ENCODE peak calls at places on chromosomes 13 and 19, in four cellular contexts. One of them, this sample, is unnamed.

GRCh38 chr13:112836940-112837339 is 132.1 kb upstream of the MCF2L start:
- DNase-seq in SK-N-SH: no peak
- DNase-seq in K562: no peak
- DNase-seq in GM12878: no peak
- DNase-seq in this sample: no peak

GRCh38 chr19:52942371-52943133 is 19.3 kb upstream of the ZNF888 start:
- DNase-seq in K562: peak
- DNase-seq in SK-N-SH: peak
- DNase-seq in GM12878: peak
- DNase-seq in this sample: peak

GRCh38 chr13:109694972-109695371 is 91.4 kb downstream of the IRS2 start:
- DNase-seq in GM12878: no peak
- DNase-seq in K562: peak
- DNase-seq in SK-N-SH: no peak
- DNase-seq in this sample: peak

GRCh38 chr13:102367836-102368235 is 34.0 kb downstream of the FGF14 start:
- DNase-seq in K562: no peak
- DNase-seq in SK-N-SH: no peak
- DNase-seq in GM12878: no peak
- DNase-seq in this sample: no peak

GRCh38 chr19:40116075-40116474 is 25.3 kb upstream of the ZNF780A start:
- DNase-seq in GM12878: no peak
- DNase-seq in K562: no peak
- DNase-seq in SK-N-SH: no peak
- DNase-seq in this sample: peak

GRCh38 chr19:1874554-1875185 is 10.6 kb downstream of the ABHD17A start:
- DNase-seq in SK-N-SH: no peak
- DNase-seq in K562: peak
- DNase-seq in GM12878: no peak
- DNase-seq in this sample: no peak

GRCh38 chr13:25602206-25602605 is 230.4 kb downstream of the ATP8A2 start:
- DNase-seq in SK-N-SH: no peak
- DNase-seq in GM12878: no peak
- DNase-seq in K562: no peak
- DNase-seq in this sample: no peak

GRCh38 chr19:18802354-18802753 is 11.2 kb upstream of the COMP start:
- DNase-seq in SK-N-SH: peak
- DNase-seq in GM12878: no peak
- DNase-seq in K562: peak
- DNase-seq in this sample: peak

GRCh38 chr13:34201050-34201913 is 383.3 kb downstream of the RFC3 start:
- DNase-seq in SK-N-SH: no peak
- DNase-seq in GM12878: no peak
- DNase-seq in K562: no peak
- DNase-seq in this sample: peak

GRCh38 chr19:991174-991931 is 7.2 kb downstream of the WDR18 start:
- DNase-seq in K562: peak
- DNase-seq in SK-N-SH: peak
- DNase-seq in GM12878: no peak
- DNase-seq in this sample: no peak

GRCh38 chr13:41565221-41565620 is 107.9 kb downstream of the RGCC start:
- DNase-seq in GM12878: no peak
- DNase-seq in SK-N-SH: no peak
- DNase-seq in K562: no peak
- DNase-seq in this sample: peak

GRCh38 chr13:110497003-110497402 is 64.5 kb downstream of the RAB20 start:
- DNase-seq in K562: no peak
- DNase-seq in GM12878: no peak
- DNase-seq in SK-N-SH: no peak
- DNase-seq in this sample: no peak

GRCh38 chr13:106796280-106797047 is 228.5 kb upstream of the ARGLU1 start:
- DNase-seq in SK-N-SH: no peak
- DNase-seq in K562: no peak
- DNase-seq in GM12878: peak
- DNase-seq in this sample: no peak

GRCh38 chr19:12838182-12838890 is at the start of gene MAST1:
- DNase-seq in K562: peak
- DNase-seq in GM12878: no peak
- DNase-seq in SK-N-SH: peak
- DNase-seq in this sample: no peak

GRCh38 chr13:32267836-32268439 is 47.2 kb downstream of the ZAR1L start:
- DNase-seq in K562: peak
- DNase-seq in GM12878: no peak
- DNase-seq in SK-N-SH: no peak
- DNase-seq in this sample: no peak

GRCh38 chr13:35722438-35723060 is 246.1 kb upstream of the MAB21L1 start:
- DNase-seq in SK-N-SH: no peak
- DNase-seq in GM12878: no peak
- DNase-seq in K562: no peak
- DNase-seq in this sample: no peak

GRCh38 chr19:58395220-58395978 is at the start of gene RNF225:
- DNase-seq in K562: no peak
- DNase-seq in SK-N-SH: no peak
- DNase-seq in GM12878: no peak
- DNase-seq in this sample: no peak

GRCh38 chr13:83265279-83265678 is 617.0 kb downstream of the SLITRK1 start:
- DNase-seq in SK-N-SH: no peak
- DNase-seq in K562: no peak
- DNase-seq in GM12878: no peak
- DNase-seq in this sample: no peak

GRCh38 chr13:20721454-20722357 is 18.2 kb downstream of the IL17D start:
- DNase-seq in K562: peak
- DNase-seq in GM12878: no peak
- DNase-seq in SK-N-SH: peak
- DNase-seq in this sample: no peak

GRCh38 chr13:60397693-60398437 is 845 bp downstream of the TDRD3 start:
- DNase-seq in K562: peak
- DNase-seq in SK-N-SH: peak
- DNase-seq in GM12878: no peak
- DNase-seq in this sample: peak

GRCh38 chr19:6739884-6740588 is 556 bp downstream of the TRIP10 start:
- DNase-seq in SK-N-SH: peak
- DNase-seq in K562: peak
- DNase-seq in GM12878: no peak
- DNase-seq in this sample: no peak

GRCh38 chr13:100597253-100597652 is 8.7 kb upstream of the GGACT start:
- DNase-seq in K562: no peak
- DNase-seq in SK-N-SH: no peak
- DNase-seq in GM12878: no peak
- DNase-seq in this sample: no peak

DNA sequence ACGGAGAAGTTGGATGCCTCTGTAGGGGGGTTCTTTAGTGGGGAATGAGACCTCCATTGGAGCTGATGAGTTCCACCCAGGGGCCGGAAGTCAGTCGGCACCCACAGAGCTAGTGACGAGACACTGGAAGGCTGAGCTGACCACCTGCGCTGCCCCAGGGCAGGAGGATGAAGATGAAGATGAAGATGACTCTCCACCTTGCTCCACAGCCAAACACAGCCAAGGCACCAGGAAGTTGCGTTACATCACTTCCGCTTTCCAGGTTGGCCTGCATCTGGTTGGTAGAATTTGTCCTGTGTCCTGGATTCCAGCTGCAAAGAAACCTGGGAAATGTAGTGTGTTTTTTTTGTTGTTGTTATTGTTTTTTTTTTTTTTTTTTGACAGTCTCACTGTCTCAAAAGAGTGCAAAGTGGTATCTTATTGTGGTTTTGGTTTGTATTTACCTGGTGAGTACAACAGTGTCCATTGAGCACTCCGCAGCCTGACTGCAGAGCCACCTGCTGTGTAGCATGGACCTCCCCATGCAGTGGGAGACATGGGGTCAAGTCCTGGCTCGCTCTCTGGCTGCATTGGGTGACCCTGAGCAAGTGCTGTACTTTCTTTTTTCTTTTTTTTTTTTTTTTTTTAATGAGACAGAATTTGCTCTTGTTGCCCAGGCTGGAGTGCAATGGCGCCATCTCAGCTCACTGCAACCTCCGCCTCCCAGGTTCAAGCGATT is 1.9 kb downstream of the TBC1D17 start:
- DNase-seq in SK-N-SH: no peak
- DNase-seq in K562: no peak
- DNase-seq in GM12878: no peak
- DNase-seq in this sample: no peak
- TF ChIP-seq NFIC in SK-N-SH: no peak
- TF ChIP-seq NFIC in K562: no peak
- TF ChIP-seq NFIC in GM12878: no peak
- TF ChIP-seq NFIC in this sample: no peak

GRCh38 chr13:51811046-51811445 is 7.1 kb upstream of the DHRS12 start:
- DNase-seq in K562: no peak
- DNase-seq in SK-N-SH: no peak
- DNase-seq in GM12878: no peak
- DNase-seq in this sample: no peak
- H3K9ac ChIP-seq in K562: no peak
- H3K9ac ChIP-seq in SK-N-SH: no peak
- H3K9ac ChIP-seq in GM12878: no peak
- H3K9ac ChIP-seq in this sample: no peak

DNA sequence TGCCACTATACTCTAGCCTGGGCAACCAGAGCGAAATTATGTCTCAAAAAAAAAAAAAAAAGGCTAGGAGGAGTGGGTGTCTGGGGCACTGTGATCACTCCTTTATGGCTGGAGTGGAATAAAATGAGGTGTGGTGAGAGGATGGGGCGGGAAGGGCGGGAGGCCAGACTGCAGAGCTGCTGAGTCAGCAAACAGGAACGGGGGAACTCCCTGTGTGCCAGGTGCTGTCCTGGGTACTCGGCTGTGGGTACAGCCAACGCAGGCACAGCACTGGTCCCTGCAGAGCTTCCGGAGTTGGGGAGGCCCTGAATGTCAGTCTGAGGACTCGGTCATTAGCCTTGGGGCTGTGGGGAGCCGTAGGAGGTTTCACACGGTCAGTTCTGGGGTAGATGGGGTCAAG is 5.7 kb downstream of the PRPF31 start:
- DNase-seq in SK-N-SH: no peak
- DNase-seq in GM12878: no peak
- DNase-seq in K562: no peak
- DNase-seq in this sample: no peak
- TF ChIP-seq FOXM1 in SK-N-SH: no peak
- TF ChIP-seq FOXM1 in GM12878: no peak
- TF ChIP-seq FOXM1 in K562: no peak
- TF ChIP-seq FOXM1 in this sample: no peak

GRCh38 chr19:38507551-38508127 is 74.1 kb downstream of the RYR1 start:
- DNase-seq in GM12878: no peak
- DNase-seq in K562: no peak
- DNase-seq in SK-N-SH: no peak
- DNase-seq in this sample: no peak

GRCh38 chr19:38508507-38508906 is 75.0 kb downstream of the RYR1 start:
- DNase-seq in GM12878: no peak
- DNase-seq in K562: peak
- DNase-seq in SK-N-SH: no peak
- DNase-seq in this sample: peak

GRCh38 chr19:38505958-38506357 is 72.5 kb downstream of the RYR1 start:
- DNase-seq in GM12878: no peak
- DNase-seq in SK-N-SH: no peak
- DNase-seq in K562: no peak
- DNase-seq in this sample: no peak

GRCh38 chr19:38506375-38506722 is 72.9 kb downstream of the RYR1 start:
- DNase-seq in K562: no peak
- DNase-seq in SK-N-SH: no peak
- DNase-seq in GM12878: no peak
- DNase-seq in this sample: no peak

GRCh38 chr19:38506723-38507550 is 73.4 kb downstream of the RYR1 start:
- DNase-seq in GM12878: peak
- DNase-seq in SK-N-SH: peak
- DNase-seq in K562: peak
- DNase-seq in this sample: peak
- TF ChIP-seq NFIC in GM12878: no peak
- TF ChIP-seq NFIC in SK-N-SH: no peak
- TF ChIP-seq NFIC in K562: no peak
- TF ChIP-seq NFIC in this sample: no peak

DNA sequence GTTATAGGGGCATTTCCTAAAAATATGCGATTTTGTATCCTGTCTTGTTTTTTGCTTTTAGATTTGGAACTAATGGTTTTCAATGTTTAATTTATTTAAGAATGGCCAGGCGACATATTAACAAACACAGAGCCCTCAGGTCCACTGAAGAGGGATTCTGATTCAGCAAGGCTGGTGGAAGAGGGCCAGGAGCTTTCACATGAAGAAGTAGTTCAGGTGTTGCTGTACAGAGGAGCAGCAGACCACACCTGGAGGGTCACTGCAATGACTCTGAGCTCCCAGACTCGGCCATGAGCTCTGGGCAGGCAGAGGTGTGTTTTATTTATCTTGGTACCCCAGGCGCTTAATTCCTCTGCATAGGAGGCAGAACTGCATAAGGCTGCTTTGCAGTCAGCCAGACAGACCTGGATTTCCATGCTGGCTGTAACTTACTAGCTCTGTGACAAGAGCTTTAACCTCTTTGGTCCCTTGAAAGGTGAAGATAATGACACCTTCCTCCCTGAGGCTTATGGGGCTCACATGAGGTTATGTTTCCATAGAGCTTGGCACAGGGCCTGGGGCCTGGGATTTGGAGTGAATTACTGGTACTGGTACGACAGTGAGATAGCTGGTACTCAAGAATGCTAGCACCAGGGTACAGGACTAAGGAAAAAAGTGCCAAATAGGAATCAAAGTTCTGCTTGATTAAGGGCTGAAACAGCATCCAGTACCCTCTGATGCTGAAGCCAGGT is 184.7 kb downstream of the OXGR1 start:
- DNase-seq in GM12878: no peak
- DNase-seq in K562: no peak
- DNase-seq in SK-N-SH: no peak
- DNase-seq in this sample: no peak
- H3K9ac ChIP-seq in GM12878: no peak
- H3K9ac ChIP-seq in K562: no peak
- H3K9ac ChIP-seq in SK-N-SH: no peak
- H3K9ac ChIP-seq in this sample: no peak

DNA sequence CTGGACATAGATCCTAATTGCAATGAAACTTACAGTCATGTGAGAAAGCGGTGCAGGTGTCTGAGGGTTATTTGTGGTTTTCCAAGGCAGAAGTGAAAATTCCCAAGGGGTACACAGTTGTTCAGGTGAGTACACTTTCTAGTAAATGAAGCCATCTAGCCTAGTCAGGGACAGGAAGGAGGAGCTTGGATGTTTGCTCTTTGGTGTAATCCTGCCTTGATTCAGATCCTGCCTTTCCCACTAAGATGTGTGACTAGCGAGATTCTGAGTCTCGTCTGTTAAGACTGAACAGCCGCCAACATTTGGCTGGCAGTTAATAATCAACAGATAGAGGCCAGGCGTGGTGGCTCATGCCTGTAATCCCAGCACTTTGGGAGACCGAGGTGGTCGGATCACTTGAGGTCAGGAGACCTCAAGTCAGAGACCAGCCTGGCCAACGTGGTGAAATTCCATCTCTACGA is 2.5 kb downstream of the RPS9 start:
- DNase-seq in SK-N-SH: no peak
- DNase-seq in GM12878: no peak
- DNase-seq in K562: no peak
- DNase-seq in this sample: peak
- TF ChIP-seq FOXM1 in SK-N-SH: no peak
- TF ChIP-seq FOXM1 in GM12878: no peak
- TF ChIP-seq FOXM1 in K562: no peak
- TF ChIP-seq FOXM1 in this sample: no peak

GRCh38 chr19:49042177-49042576 is 1.5 kb upstream of the CGB5 start:
- DNase-seq in K562: no peak
- DNase-seq in GM12878: no peak
- DNase-seq in SK-N-SH: no peak
- DNase-seq in this sample: no peak
- TF ChIP-seq NFIC in K562: no peak
- TF ChIP-seq NFIC in GM12878: no peak
- TF ChIP-seq NFIC in SK-N-SH: no peak
- TF ChIP-seq NFIC in this sample: no peak